ENCODE peak calls at places on chromosomes 4 and X, in four cellular contexts. C is stomach, R is suprapubic skin, I is testis. N is an unnamed sample. For H3K4me1, the result is how much of the 10 kb centered on the place peaks cover.

GRCh38 chr4:47525154-47525819 is 40.2 kb downstream of the ATP10D start:
- DNase-seq in R (no peak), I (no peak), C (no peak), N (no peak)

GRCh38 chr4:27929141-27929540 is 1068.5 kb downstream of the STIM2 start:
- DNase-seq in R (no peak), C (no peak), I (no peak), N (no peak)

GRCh38 chr4:1500231-1500965 is 94.2 kb upstream of the NKX1-1 start:
- DNase-seq in R (peak), I (no peak), C (no peak), N (no peak)

GRCh38 chr4:7115557-7116340 is 47.9 kb upstream of the GRPEL1 start:
- DNase-seq in I (no peak), C (no peak), R (no peak), N (no peak)

GRCh38 chr4:158090323-158090722 is 82.5 kb downstream of the GASK1B start:
- DNase-seq in I (no peak), R (no peak), C (peak), N (peak)

GRCh38 chr4:73684097-73684496 is 56.3 kb upstream of the CXCL8 start:
- DNase-seq in R (no peak), C (no peak), I (no peak), N (no peak)

GRCh38 chr4:108889696-108890475 is 127.0 kb upstream of the ETNPPL start:
- DNase-seq in C (no peak), R (no peak), I (no peak), N (no peak)

GRCh38 chrX:44667771-44668170 is 125.1 kb upstream of the FUNDC1 start:
- DNase-seq in R (no peak), I (no peak), C (no peak), N (no peak)

GRCh38 chrX:2266445-2267349 is 234.1 kb downstream of the DHRSX start:
- DNase-seq in I (no peak), R (peak), C (no peak), N (no peak)

GRCh38 chr4:87011340-87012034 is 76.7 kb downstream of the AFF1 start:
- DNase-seq in C (no peak), I (no peak), R (no peak), N (no peak)

GRCh38 chr4:1200425-1201035 is 28.1 kb upstream of the SPON2 start:
- DNase-seq in C (peak), R (peak), I (peak), N (peak)

GRCh38 chr4:122633211-122633610 is 12.3 kb upstream of the IL21 start:
- DNase-seq in I (no peak), R (no peak), C (no peak), N (no peak)

GRCh38 chr4:165053645-165054044 is at the start of gene TRIM75:
- DNase-seq in C (no peak), I (no peak), R (no peak), N (no peak)

GRCh38 chr4:5882947-5883346 is 9.9 kb downstream of the CRMP1 start:
- DNase-seq in I (no peak), C (no peak), R (no peak), N (no peak)
- H3K27ac ChIP-seq in I (no peak), C (no peak), R (no peak), N (no peak)

DNA sequence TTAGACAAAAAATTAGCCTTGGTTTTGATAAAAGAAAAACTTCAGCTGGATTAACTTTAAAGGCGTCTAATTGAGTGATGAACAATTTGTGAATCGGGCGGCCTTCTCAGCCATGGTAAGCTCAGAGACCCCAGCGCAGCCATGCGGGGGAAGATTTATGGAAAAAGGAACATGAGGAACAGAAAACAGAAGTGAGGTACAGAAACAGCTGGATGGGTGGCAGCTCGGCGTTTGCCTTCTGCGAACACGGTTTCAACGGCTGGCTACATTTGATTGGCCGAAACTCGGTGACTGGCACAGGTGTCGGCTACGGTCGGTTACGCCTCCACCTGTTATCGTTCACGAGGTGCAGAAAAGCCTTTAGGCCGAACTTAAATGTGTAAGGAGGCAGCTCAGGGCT is 401.4 kb upstream of the FAT1 start:
- DNase-seq in I (no peak), C (no peak), R (no peak), N (no peak)
- H3K4me1 ChIP-seq in I (under half), C (under half), R (under half), N (under half)

GRCh38 chrX:49661881-49662280 is 33.9 kb downstream of the PAGE1 start:
- DNase-seq in I (no peak), R (no peak), C (no peak), N (no peak)

GRCh38 chrX:49659771-49660170 is 36.0 kb downstream of the PAGE1 start:
- DNase-seq in C (no peak), R (no peak), I (no peak), N (no peak)

GRCh38 chrX:49664824-49665223 is 31.0 kb downstream of the PAGE1 start:
- DNase-seq in C (no peak), I (no peak), R (no peak), N (peak)
- TF ChIP-seq POLR2A in C (no peak), I (no peak), R (no peak), N (no peak)

GRCh38 chr4:184413227-184414064 is 60.9 kb downstream of the IRF2 start:
- DNase-seq in C (no peak), R (no peak), I (no peak), N (no peak)

GRCh38 chr4:184416913-184417734 is 57.2 kb downstream of the IRF2 start:
- DNase-seq in I (no peak), R (no peak), C (no peak), N (no peak)

GRCh38 chr4:184417802-184418511 is 56.4 kb downstream of the IRF2 start:
- DNase-seq in R (no peak), I (no peak), C (no peak), N (no peak)

GRCh38 chr4:184410748-184411147 is 63.6 kb downstream of the IRF2 start:
- DNase-seq in I (no peak), C (no peak), R (no peak), N (no peak)

DNA sequence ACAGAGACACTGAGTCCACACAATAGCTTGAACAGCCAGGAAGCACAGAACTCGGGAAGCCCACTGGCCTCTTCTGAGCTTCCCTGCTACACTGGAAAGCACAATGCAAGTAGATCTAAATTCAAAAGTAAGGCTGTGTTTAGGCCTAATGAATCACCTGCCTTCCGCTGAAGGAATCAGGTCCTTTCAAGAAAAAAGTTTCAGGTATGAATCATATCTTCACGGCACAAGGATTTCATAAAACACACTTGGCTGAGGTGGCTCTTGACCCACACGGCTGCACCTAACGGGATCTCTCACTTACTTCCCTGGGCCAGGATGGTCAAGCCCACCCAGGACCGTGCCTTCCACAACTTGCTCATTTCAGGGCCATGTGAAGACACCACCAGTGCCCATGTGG is 59.3 kb downstream of the IRF2 start:
- DNase-seq in I (no peak), R (no peak), C (no peak), N (no peak)
- H3K27ac ChIP-seq in I (no peak), R (no peak), C (peak), N (no peak)

GRCh38 chrX:81354954-81355353 is 153.1 kb downstream of the SH3BGRL start:
- DNase-seq in I (no peak), C (no peak), R (no peak), N (no peak)
- H3K4me1 ChIP-seq in I (under half), C (under half), R (under half), N (under half)

GRCh38 chrX:129961180-129962083 is 21.0 kb upstream of the BCORL1 start:
- DNase-seq in R (peak), C (peak), I (no peak), N (peak)
- TF ChIP-seq POLR2A in R (no peak), C (no peak), I (no peak), N (no peak)

GRCh38 chrX:31223817-31224216 is 152.0 kb upstream of the FTHL17 start:
- DNase-seq in R (no peak), I (no peak), C (no peak), N (peak)

GRCh38 chrX:31219174-31219573 is 147.3 kb upstream of the FTHL17 start:
- DNase-seq in C (no peak), R (no peak), I (no peak), N (no peak)

GRCh38 chrX:31225819-31226218 is 154.0 kb upstream of the FTHL17 start:
- DNase-seq in I (no peak), R (no peak), C (no peak), N (no peak)

GRCh38 chrX:31224321-31225012 is 152.6 kb upstream of the FTHL17 start:
- DNase-seq in R (no peak), I (no peak), C (no peak), N (no peak)

DNA sequence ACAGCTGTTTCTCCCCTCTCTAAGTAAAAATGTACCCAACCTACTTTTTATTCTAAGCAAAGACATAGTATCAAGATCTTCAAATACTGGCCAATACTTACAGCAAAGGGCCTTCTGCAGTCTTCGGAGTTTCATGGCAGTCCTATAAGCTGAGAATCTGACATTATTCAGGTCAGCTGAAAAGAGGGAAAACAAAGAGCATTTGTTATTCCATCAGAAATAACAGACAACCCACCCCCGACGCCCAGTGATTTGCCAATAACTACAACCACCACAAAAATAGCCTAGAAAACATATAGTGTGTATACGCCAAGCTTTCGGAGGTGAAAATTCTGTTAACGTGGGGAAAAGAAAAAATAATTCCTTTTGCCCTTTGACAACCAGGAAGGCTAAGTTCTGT is 151.1 kb upstream of the FTHL17 start:
- DNase-seq in C (no peak), R (no peak), I (no peak), N (no peak)
- H3K27ac ChIP-seq in C (no peak), R (peak), I (no peak), N (peak)

DNA sequence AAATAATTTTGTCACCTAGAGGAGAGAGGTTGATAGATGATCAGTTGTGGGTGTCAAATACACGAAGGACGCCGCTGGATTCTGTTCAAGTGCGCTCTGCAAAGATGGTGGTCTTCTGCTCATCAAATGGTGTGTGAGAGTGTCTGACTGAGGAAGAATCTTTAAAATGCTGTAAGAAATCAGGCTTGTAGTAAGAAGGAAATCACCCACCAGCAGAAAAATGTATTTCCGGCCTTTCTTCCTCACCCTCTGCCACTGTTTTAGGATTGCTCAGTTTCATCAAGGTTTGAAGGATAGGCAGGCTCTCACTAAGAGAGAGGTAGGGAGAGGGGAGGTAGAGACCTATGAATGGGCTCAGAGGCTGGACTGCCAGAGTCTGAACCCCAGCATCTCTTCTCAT is 28.7 kb downstream of the RHOH start:
- DNase-seq in I (no peak), C (no peak), R (no peak), N (no peak)
- H3K4me1 ChIP-seq in I (under half), C (under half), R (under half), N (under half)

GRCh38 chr4:166335256-166335938 is 462.4 kb downstream of the TLL1 start:
- DNase-seq in I (no peak), R (no peak), C (no peak), N (no peak)
- TF ChIP-seq POLR2A in I (no peak), R (no peak), C (no peak), N (no peak)

DNA sequence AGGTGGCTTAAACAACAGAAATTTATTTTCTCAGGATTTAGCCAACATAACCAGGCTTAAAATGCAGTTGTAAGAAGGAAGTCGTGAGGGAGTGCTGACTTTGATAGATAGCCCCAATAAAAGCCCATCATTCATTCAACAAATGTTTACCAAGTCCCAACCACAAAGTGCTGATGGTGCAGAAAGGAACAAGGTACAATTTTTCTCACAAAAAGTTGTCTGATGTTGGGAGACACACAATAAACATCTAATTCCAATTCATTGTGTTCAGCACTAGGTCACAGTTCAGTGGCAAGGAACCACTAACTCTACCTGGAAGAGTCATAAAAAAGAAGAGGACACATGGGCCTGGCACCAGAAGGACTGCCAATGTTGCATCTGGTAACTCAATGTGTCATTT is 42.2 kb downstream of the AKAP4 start:
- DNase-seq in R (no peak), C (no peak), I (no peak), N (no peak)
- H3K27ac ChIP-seq in R (no peak), C (no peak), I (no peak), N (no peak)

N was measured in body of pancreas.